ENCODE peak calls at places on chromosomes 16 and 17, in eight cellular contexts. W, Q, P, S, G, T, V and B are unnamed samples.

GRCh38 chr16:76729525-76729924 is 452.3 kb downstream of the CNTNAP4 start:
- DNase-seq in W (no peak), Q (peak), P (no peak), S (peak), G (no peak), T (no peak), V (no peak), B (no peak)

GRCh38 chr17:13597723-13598347 is 3.9 kb downstream of the HS3ST3A1 start:
- DNase-seq in W (peak), Q (peak), P (peak), S (peak), G (no peak), T (no peak), V (peak), B (peak)

GRCh38 chr17:79124513-79125209 is 50.0 kb downstream of the ENGASE start:
- DNase-seq in W (no peak), Q (no peak), P (no peak), S (no peak), G (no peak), T (no peak), V (no peak), B (no peak)

GRCh38 chr16:71360378-71360777 is 1.9 kb downstream of the CALB2 start:
- DNase-seq in W (peak), Q (no peak), P (no peak), S (peak), G (peak), T (no peak), V (peak), B (peak)

GRCh38 chr17:82791532-82791931 is 39.7 kb downstream of the TBCD start:
- DNase-seq in W (peak), Q (no peak), P (no peak), S (peak), G (peak), T (no peak), V (peak), B (peak)

GRCh38 chr16:66598111-66598510 is 6.4 kb upstream of the CMTM3 start:
- DNase-seq in W (no peak), Q (no peak), P (no peak), S (no peak), G (no peak), T (no peak), V (no peak), B (no peak)

GRCh38 chr16:57620316-57621231 is 7.9 kb upstream of the ADGRG1 start:
- DNase-seq in W (no peak), Q (peak), P (peak), S (peak), G (no peak), T (peak), V (no peak), B (no peak)

GRCh38 chr16:35510701-35511100 is 2051.3 kb downstream of the TP53TG3F start:
- DNase-seq in W (no peak), Q (no peak), P (no peak), S (no peak), G (no peak), T (no peak), V (no peak), B (no peak)

GRCh38 chr17:7862692-7863437 is 5.1 kb downstream of the CYB5D1 start:
- DNase-seq in W (no peak), Q (peak), P (peak), S (peak), G (no peak), T (no peak), V (no peak), B (peak)

GRCh38 chr17:7293131-7293557 is 1.3 kb downstream of the YBX2 start:
- DNase-seq in W (no peak), Q (no peak), P (no peak), S (no peak), G (no peak), T (no peak), V (no peak), B (peak)

GRCh38 chr16:11036040-11036439 is 91.7 kb downstream of the CLEC16A start:
- DNase-seq in W (no peak), Q (no peak), P (no peak), S (no peak), G (no peak), T (peak), V (no peak), B (no peak)

GRCh38 chr17:79325707-79326106 is 251.1 kb downstream of the ENGASE start:
- DNase-seq in W (peak), Q (peak), P (no peak), S (peak), G (no peak), T (no peak), V (no peak), B (peak)

GRCh38 chr17:82948081-82948511 is 108.3 kb upstream of the ZNF750 start:
- DNase-seq in W (no peak), Q (no peak), P (no peak), S (no peak), G (no peak), T (no peak), V (no peak), B (no peak)

GRCh38 chr17:83055911-83056582 is 23.4 kb upstream of the METRNL start:
- DNase-seq in W (peak), Q (peak), P (no peak), S (peak), G (peak), T (peak), V (peak), B (peak)

GRCh38 chr17:77571562-77571981 is 386.9 kb upstream of the TNRC6C start:
- DNase-seq in W (peak), Q (no peak), P (no peak), S (no peak), G (no peak), T (peak), V (no peak), B (peak)
- H3K4me3 ChIP-seq in W (no peak), Q (peak), P (no peak), S (no peak), G (no peak), T (peak), V (no peak), B (no peak)

GRCh38 chr16:2037115-2037514 is 10.4 kb downstream of the NHERF2 start:
- DNase-seq in W (no peak), Q (no peak), P (no peak), S (no peak), G (no peak), T (no peak), V (no peak), B (no peak)

GRCh38 chr16:2037631-2038358 is 9.8 kb downstream of the NTHL1 start:
- DNase-seq in W (no peak), Q (no peak), P (no peak), S (no peak), G (no peak), T (no peak), V (no peak), B (no peak)

GRCh38 chr16:2034695-2035430 is 8.2 kb downstream of the NHERF2 start:
- DNase-seq in W (no peak), Q (no peak), P (no peak), S (no peak), G (no peak), T (no peak), V (no peak), B (no peak)

GRCh38 chr16:2036200-2036966 is 9.7 kb downstream of the NHERF2 start:
- DNase-seq in W (no peak), Q (peak), P (no peak), S (no peak), G (no peak), T (no peak), V (no peak), B (no peak)

GRCh38 chr16:2035431-2036199 is 8.9 kb downstream of the NHERF2 start:
- DNase-seq in W (peak), Q (peak), P (no peak), S (peak), G (peak), T (peak), V (no peak), B (peak)
- H3K4me3 ChIP-seq in W (peak), Q (no peak), P (peak), S (peak), G (peak), T (peak), V (no peak), B (no peak)

GRCh38 chr16:86519007-86519648 is 8.8 kb downstream of the FOXF1 start:
- DNase-seq in W (no peak), Q (no peak), P (no peak), S (no peak), G (no peak), T (no peak), V (no peak), B (no peak)
- H3K4me3 ChIP-seq in W (no peak), Q (no peak), P (no peak), S (no peak), G (no peak), T (no peak), V (no peak), B (no peak)

DNA sequence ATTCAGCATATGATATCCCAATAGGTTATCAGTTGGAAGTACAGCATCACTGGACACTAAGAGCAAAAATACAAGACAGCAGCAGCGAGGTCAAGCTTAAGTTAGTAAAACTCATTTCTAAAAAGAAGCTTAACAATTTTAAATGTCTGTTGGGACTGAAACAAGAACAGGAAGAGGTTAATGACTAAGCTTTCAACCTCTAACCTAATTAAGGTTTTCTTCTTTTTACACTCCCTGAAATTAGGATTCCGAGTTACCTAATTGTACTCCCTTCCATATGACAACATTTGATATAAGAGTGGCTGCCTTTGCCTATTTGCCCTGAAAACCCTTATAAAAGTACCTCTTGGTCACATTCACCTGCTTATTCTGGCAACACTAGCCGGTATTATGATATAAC is 34.3 kb downstream of the CPSF4L start:
- DNase-seq in W (no peak), Q (no peak), P (no peak), S (no peak), G (no peak), T (no peak), V (no peak), B (no peak)
- H3K4me3 ChIP-seq in W (peak), Q (peak), P (no peak), S (no peak), G (no peak), T (no peak), V (no peak), B (no peak)

GRCh38 chr17:64332502-64332901 is 58.2 kb downstream of the PECAM1 start:
- DNase-seq in W (no peak), Q (no peak), P (no peak), S (peak), G (no peak), T (no peak), V (no peak), B (no peak)
- H3K4me3 ChIP-seq in W (no peak), Q (no peak), P (no peak), S (no peak), G (no peak), T (no peak), V (no peak), B (no peak)

GRCh38 chr16:88941051-88941932 is 35.7 kb downstream of the CBFA2T3 start:
- DNase-seq in W (no peak), Q (peak), P (no peak), S (no peak), G (no peak), T (peak), V (no peak), B (no peak)
- H3K4me3 ChIP-seq in W (no peak), Q (no peak), P (peak), S (no peak), G (no peak), T (peak), V (no peak), B (no peak)

DNA sequence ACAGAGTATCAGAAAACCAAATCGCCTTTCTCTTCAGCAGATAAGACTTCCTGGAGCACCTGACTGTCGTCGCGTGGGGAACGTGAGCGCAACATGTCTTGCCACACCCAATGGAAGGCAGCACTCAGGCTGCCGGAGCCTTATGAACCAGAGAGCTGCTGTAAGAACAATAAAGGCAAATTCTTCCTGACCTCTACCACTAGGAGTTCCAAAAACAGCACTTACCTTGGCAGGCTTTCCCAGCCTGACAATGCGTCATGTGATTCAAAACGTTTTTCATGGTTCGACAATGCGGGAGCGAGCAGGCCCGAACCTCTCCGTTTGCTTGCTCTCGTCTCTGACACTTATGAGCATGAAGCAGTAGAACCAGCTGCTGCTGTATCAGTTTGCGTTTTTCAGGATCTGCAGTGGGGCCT is 75.8 kb upstream of the TRAP1 start:
- DNase-seq in W (no peak), Q (no peak), P (peak), S (no peak), G (no peak), T (no peak), V (no peak), B (peak)
- H3K4me3 ChIP-seq in W (no peak), Q (no peak), P (no peak), S (no peak), G (no peak), T (no peak), V (no peak), B (no peak)

GRCh38 chr17:57902117-57902799 is 52.4 kb upstream of the MRPS23 start:
- DNase-seq in W (no peak), Q (no peak), P (no peak), S (no peak), G (no peak), T (no peak), V (no peak), B (no peak)
- H3K4me3 ChIP-seq in W (no peak), Q (no peak), P (no peak), S (no peak), G (no peak), T (no peak), V (no peak), B (no peak)

GRCh38 chr17:44006581-44007345 is 2.3 kb downstream of the NAGS start:
- DNase-seq in W (peak), Q (peak), P (peak), S (peak), G (peak), T (peak), V (peak), B (peak)

GRCh38 chr17:44010966-44011647 is 3.7 kb downstream of the TMEM101 start:
- DNase-seq in W (peak), Q (no peak), P (no peak), S (no peak), G (peak), T (no peak), V (peak), B (no peak)

GRCh38 chr17:44005865-44006580 is 1.6 kb downstream of the NAGS start:
- DNase-seq in W (no peak), Q (peak), P (no peak), S (peak), G (no peak), T (peak), V (no peak), B (no peak)

GRCh38 chr17:44007346-44008204 is 3.2 kb downstream of the NAGS start:
- DNase-seq in W (no peak), Q (peak), P (no peak), S (peak), G (no peak), T (no peak), V (no peak), B (peak)

DNA sequence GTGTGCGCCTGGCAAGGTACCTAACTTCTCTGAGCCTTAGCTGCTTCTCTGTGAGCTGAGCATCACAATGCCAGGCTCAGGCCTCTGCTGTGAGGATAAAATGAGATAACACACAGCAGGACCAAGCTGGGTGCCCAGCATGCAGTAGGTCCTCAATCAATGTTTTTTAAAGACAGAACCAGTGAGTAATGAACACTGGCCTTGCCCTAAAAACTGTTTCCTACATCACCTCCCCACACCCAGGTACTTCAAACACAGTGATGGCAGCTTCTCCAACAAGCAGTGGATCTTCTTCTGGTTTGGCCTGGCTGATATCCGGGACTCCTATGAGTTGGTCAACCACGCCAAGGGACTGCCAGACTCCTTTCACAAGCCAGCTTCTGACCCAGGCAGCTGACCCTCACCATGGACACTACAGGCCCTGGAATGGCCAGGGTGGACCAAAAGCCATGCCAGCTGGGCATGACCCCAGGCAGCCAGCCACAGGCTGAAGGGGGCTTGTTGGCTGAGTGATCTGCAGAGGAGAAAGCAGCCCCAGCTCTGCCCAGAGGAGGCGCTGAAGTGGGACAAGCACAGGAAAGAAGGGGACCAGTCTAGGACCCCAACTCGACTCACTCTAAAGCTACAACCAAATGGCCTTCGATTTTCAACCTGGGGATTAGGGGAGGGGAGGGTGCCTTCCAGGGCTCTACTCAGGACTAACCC is 3.9 kb downstream of the NAGS start:
- DNase-seq in W (no peak), Q (peak), P (no peak), S (no peak), G (no peak), T (no peak), V (no peak), B (no peak)
- H3K4me3 ChIP-seq in W (peak), Q (peak), P (no peak), S (peak), G (peak), T (no peak), V (peak), B (no peak)